ENCODE peak calls at places on chromosomes 11 and 22, in six cellular contexts. B is CD8-positive, alpha-beta T cell; A is neural progenitor cell; Q is HCT116; H is prostate gland; P is SJSA1. U is an unnamed sample. For H3K36me3 and H3K4me1, the result is how much of the 10 kb centered on the place peaks cover.

GRCh38 chr11:69954756-69955155 is 123.4 kb upstream of the ANO1 start:
- DNase-seq in B (no peak), A (no peak), Q (no peak), H (no peak), P (no peak), U (no peak)

GRCh38 chr22:48396785-48397530 is 1430.7 kb downstream of the BRD1 start:
- DNase-seq in B (no peak), A (no peak), Q (no peak), H (no peak), P (peak), U (no peak)

GRCh38 chr11:58928082-58928574 is 11.2 kb upstream of the GLYATL1 start:
- DNase-seq in B (no peak), A (peak), Q (no peak), H (no peak), P (no peak), U (no peak)

GRCh38 chr22:43004362-43005035 is 10.4 kb downstream of the PACSIN2 start:
- DNase-seq in B (no peak), A (no peak), Q (no peak), H (no peak), P (peak), U (no peak)

GRCh38 chr22:37331034-37331428 is 48.7 kb downstream of the CYTH4 start:
- DNase-seq in B (no peak), A (no peak), Q (no peak), H (no peak), P (no peak), U (no peak)

GRCh38 chr11:27179334-27179733 is 138.7 kb downstream of the BBOX1 start:
- DNase-seq in B (no peak), A (no peak), Q (no peak), H (no peak), P (no peak), U (no peak)

GRCh38 chr11:2791521-2792375 is 92.0 kb upstream of the KCNQ1OT1 start:
- DNase-seq in B (peak), A (no peak), Q (no peak), H (no peak), P (peak), U (peak)

GRCh38 chr11:69352715-69353325 is 58.9 kb downstream of the MYEOV start:
- DNase-seq in B (peak), A (no peak), Q (peak), H (no peak), P (peak), U (no peak)

GRCh38 chr11:73236879-73237278 is 18.8 kb downstream of the P2RY2 start:
- DNase-seq in B (no peak), A (peak), Q (peak), H (no peak), P (no peak), U (peak)

GRCh38 chr11:64359712-64360402 is 895 bp downstream of the RPS6KA4 start:
- DNase-seq in B (no peak), A (no peak), Q (no peak), H (no peak), P (peak), U (peak)

GRCh38 chr11:36360318-36360717 is 64.2 kb downstream of the PRR5L start:
- DNase-seq in B (no peak), A (no peak), Q (no peak), H (no peak), P (no peak), U (no peak)

GRCh38 chr11:5288912-5289525 is 12.7 kb downstream of the OR51B4 start:
- DNase-seq in B (no peak), A (no peak), Q (no peak), H (no peak), P (no peak), U (no peak)

GRCh38 chr11:64539711-64540420 is 51.2 kb upstream of the SLC22A12 start:
- DNase-seq in B (no peak), A (no peak), Q (no peak), H (no peak), P (no peak), U (no peak)

DNA sequence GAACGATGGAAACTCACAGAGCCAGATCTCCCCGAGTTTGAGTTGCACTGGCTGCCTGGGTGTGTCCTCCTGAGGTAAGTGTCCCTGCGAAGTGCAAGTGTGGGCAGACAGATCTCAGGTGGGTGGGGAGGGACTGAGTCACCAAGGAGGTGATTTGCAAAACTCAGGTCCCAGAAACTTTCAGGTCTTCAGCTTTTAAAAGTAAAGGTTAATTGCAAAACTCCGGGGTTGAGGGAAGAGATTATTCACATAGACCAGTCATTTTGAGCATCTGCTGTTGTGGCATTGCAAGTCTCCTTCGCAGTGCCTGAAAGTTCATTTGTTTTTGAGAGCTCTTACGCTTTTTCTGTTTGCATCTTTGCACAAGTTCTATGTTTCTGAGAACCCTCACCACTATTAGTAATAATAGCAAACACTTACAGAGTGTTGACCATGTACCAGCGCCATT is 7.1 kb downstream of the CD44 start:
- DNase-seq in B (peak), A (no peak), Q (no peak), H (no peak), P (no peak), U (no peak)
- H3K36me3 ChIP-seq in B (under half), A (under half), Q (under half), H (under half), P (half or more), U (under half)

GRCh38 chr11:897226-898159 is 13.1 kb downstream of the CHID1 start:
- DNase-seq in B (no peak), A (no peak), Q (no peak), H (no peak), P (no peak), U (no peak)

GRCh38 chr11:893008-893654 is 17.5 kb downstream of the CHID1 start:
- DNase-seq in B (no peak), A (no peak), Q (no peak), H (no peak), P (no peak), U (no peak)

GRCh38 chr11:894575-895201 is 15.9 kb downstream of the CHID1 start:
- DNase-seq in B (no peak), A (peak), Q (no peak), H (no peak), P (no peak), U (no peak)

GRCh38 chr11:898160-898517 is 12.5 kb downstream of the CHID1 start:
- DNase-seq in B (no peak), A (peak), Q (peak), H (no peak), P (no peak), U (peak)

GRCh38 chr11:895331-896223 is 15.0 kb downstream of the CHID1 start:
- DNase-seq in B (no peak), A (no peak), Q (no peak), H (no peak), P (no peak), U (no peak)
- H3K27ac ChIP-seq in B (no peak), A (no peak), Q (no peak), H (no peak), P (no peak), U (no peak)

DNA sequence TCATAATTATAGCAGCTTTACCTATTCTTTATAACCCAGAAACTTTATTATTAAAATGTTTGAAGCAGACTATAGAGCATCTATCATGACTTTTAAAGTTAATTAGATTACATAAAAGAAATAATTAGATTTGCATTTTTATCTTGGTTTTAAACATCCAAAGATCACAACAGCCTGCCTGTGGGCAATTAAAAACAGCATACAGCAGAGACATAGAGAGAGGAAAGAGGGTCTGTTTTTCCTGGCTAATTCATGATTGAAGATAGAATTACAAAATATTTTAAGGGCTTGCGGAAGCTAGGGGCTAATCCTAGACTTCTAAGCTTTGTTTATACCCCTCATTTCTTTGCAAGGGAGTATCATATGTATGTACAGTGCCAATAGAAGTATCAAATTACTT is 178.1 kb downstream of the SOX6 start:
- DNase-seq in B (no peak), A (no peak), Q (no peak), H (no peak), P (no peak), U (no peak)
- H3K4me1 ChIP-seq in B (under half), A (under half), Q (under half), H (under half), P (under half), U (under half)

GRCh38 chr11:117159892-117160291 is 15.8 kb downstream of the PAFAH1B2 start:
- DNase-seq in B (no peak), A (no peak), Q (no peak), H (no peak), P (no peak), U (no peak)
- H3K36me3 ChIP-seq in B (under half), A (under half), Q (under half), H (under half), P (under half), U (under half)

GRCh38 chr11:77471520-77472234 is 2.2 kb downstream of the PAK1 start:
- DNase-seq in B (no peak), A (peak), Q (no peak), H (peak), P (no peak), U (peak)
- H3K27ac ChIP-seq in B (no peak), A (no peak), Q (no peak), H (no peak), P (no peak), U (peak)

DNA sequence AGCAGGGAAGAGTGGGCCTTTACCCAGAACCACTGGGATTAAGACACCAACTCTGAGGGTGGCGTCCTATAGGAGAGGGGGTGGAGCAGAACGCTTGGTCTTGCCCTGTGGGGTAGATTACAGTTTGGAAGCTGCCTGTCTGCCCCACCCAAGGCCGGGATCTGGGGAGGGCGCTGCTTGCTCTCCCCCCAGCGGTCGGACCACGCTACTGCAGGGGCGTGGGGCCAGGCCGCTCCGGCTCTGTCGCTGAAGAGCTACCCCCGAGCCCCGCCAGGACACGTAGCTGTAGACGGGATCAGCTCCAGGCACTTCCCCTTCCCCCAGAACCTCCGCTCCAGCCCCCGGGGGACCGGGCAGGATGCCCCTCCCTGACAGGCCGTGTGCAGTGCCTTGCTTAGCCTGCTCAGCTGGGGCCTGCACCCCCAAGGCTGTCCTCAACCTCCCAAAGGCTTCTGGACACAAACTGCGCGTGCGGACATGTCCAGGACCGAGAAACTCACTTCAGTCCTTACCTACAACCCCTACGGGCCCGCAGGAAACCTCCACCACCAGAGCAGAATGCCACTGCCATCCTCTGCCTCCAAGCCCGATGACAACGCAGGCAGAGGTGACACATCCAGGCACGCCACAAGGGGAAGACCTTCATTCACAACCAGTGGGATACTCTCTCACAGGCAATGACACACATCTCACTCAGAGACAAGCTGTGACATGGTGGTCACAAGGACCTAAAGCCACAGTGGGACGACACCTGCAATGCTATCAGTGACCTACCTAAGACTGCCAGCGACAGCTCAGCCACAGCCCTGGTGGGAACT is 3.6 kb downstream of the AHNAK start:
- DNase-seq in B (peak), A (peak), Q (peak), H (peak), P (peak), U (peak)
- H3K4me1 ChIP-seq in B (half or more), A (under half), Q (half or more), H (half or more), P (half or more), U (under half)